ENCODE peak calls at places on chromosome 5, in ten cellular contexts. One of them, this sample, is unnamed.

GRCh38 chr5:157290156-157290980 is 24.4 kb downstream of the CYFIP2 start:
- DNase-seq in WTC11: no peak
- DNase-seq in neural crest cell: no peak
- DNase-seq in foreskin fibroblast: peak
- DNase-seq in AG09319: no peak
- DNase-seq in CD8-positive, alpha-beta T cell: no peak
- DNase-seq in IMR-90: peak
- DNase-seq in heart right ventricle: no peak
- DNase-seq in astrocyte: peak
- DNase-seq in uterus: no peak
- DNase-seq in this sample: no peak

GRCh38 chr5:64594601-64595518 is 89.0 kb downstream of the RGS7BP start:
- DNase-seq in WTC11: peak
- DNase-seq in neural crest cell: no peak
- DNase-seq in foreskin fibroblast: no peak
- DNase-seq in AG09319: no peak
- DNase-seq in CD8-positive, alpha-beta T cell: no peak
- DNase-seq in IMR-90: no peak
- DNase-seq in heart right ventricle: no peak
- DNase-seq in astrocyte: no peak
- DNase-seq in uterus: no peak
- DNase-seq in this sample: no peak

GRCh38 chr5:54924487-54924886 is 60.9 kb downstream of the ESM1 start:
- DNase-seq in WTC11: no peak
- DNase-seq in neural crest cell: no peak
- DNase-seq in foreskin fibroblast: no peak
- DNase-seq in AG09319: no peak
- DNase-seq in CD8-positive, alpha-beta T cell: no peak
- DNase-seq in IMR-90: no peak
- DNase-seq in heart right ventricle: no peak
- DNase-seq in astrocyte: no peak
- DNase-seq in uterus: no peak
- DNase-seq in this sample: no peak

GRCh38 chr5:159049844-159050318 is 49.8 kb downstream of the EBF1 start:
- DNase-seq in WTC11: no peak
- DNase-seq in neural crest cell: no peak
- DNase-seq in foreskin fibroblast: peak
- DNase-seq in AG09319: no peak
- DNase-seq in CD8-positive, alpha-beta T cell: no peak
- DNase-seq in IMR-90: peak
- DNase-seq in heart right ventricle: no peak
- DNase-seq in astrocyte: peak
- DNase-seq in uterus: peak
- DNase-seq in this sample: no peak

GRCh38 chr5:67059747-67060490 is 136.7 kb downstream of the CD180 start:
- DNase-seq in WTC11: no peak
- DNase-seq in neural crest cell: no peak
- DNase-seq in foreskin fibroblast: peak
- DNase-seq in AG09319: no peak
- DNase-seq in CD8-positive, alpha-beta T cell: no peak
- DNase-seq in IMR-90: peak
- DNase-seq in heart right ventricle: no peak
- DNase-seq in astrocyte: peak
- DNase-seq in uterus: no peak
- DNase-seq in this sample: no peak

GRCh38 chr5:119435436-119436132 is 16.7 kb upstream of the HSD17B4 start:
- DNase-seq in WTC11: peak
- DNase-seq in neural crest cell: peak
- DNase-seq in foreskin fibroblast: peak
- DNase-seq in AG09319: no peak
- DNase-seq in CD8-positive, alpha-beta T cell: peak
- DNase-seq in IMR-90: peak
- DNase-seq in heart right ventricle: peak
- DNase-seq in astrocyte: peak
- DNase-seq in uterus: peak
- DNase-seq in this sample: no peak

GRCh38 chr5:66113160-66113559 is 30.9 kb upstream of the SREK1 start:
- DNase-seq in WTC11: no peak
- DNase-seq in neural crest cell: no peak
- DNase-seq in foreskin fibroblast: peak
- DNase-seq in AG09319: no peak
- DNase-seq in CD8-positive, alpha-beta T cell: no peak
- DNase-seq in IMR-90: peak
- DNase-seq in heart right ventricle: no peak
- DNase-seq in astrocyte: peak
- DNase-seq in uterus: no peak
- DNase-seq in this sample: no peak

GRCh38 chr5:44665101-44665701 is 143.5 kb upstream of the MRPS30 start:
- DNase-seq in WTC11: no peak
- DNase-seq in neural crest cell: no peak
- DNase-seq in foreskin fibroblast: peak
- DNase-seq in AG09319: peak
- DNase-seq in CD8-positive, alpha-beta T cell: no peak
- DNase-seq in IMR-90: no peak
- DNase-seq in heart right ventricle: no peak
- DNase-seq in astrocyte: peak
- DNase-seq in uterus: no peak
- DNase-seq in this sample: no peak

GRCh38 chr5:138833726-138834480 is 41.2 kb downstream of the LRRTM2 start:
- DNase-seq in WTC11: no peak
- DNase-seq in neural crest cell: no peak
- DNase-seq in foreskin fibroblast: no peak
- DNase-seq in AG09319: no peak
- DNase-seq in CD8-positive, alpha-beta T cell: no peak
- DNase-seq in IMR-90: no peak
- DNase-seq in heart right ventricle: no peak
- DNase-seq in astrocyte: no peak
- DNase-seq in uterus: no peak
- DNase-seq in this sample: no peak

GRCh38 chr5:141664733-141665461 is 13.7 kb upstream of the FCHSD1 start:
- DNase-seq in WTC11: peak
- DNase-seq in neural crest cell: peak
- DNase-seq in foreskin fibroblast: peak
- DNase-seq in AG09319: no peak
- DNase-seq in CD8-positive, alpha-beta T cell: peak
- DNase-seq in IMR-90: peak
- DNase-seq in heart right ventricle: peak
- DNase-seq in astrocyte: peak
- DNase-seq in uterus: peak
- DNase-seq in this sample: peak

GRCh38 chr5:17308326-17309065 is 91.1 kb downstream of the BASP1 start:
- DNase-seq in WTC11: no peak
- DNase-seq in neural crest cell: no peak
- DNase-seq in foreskin fibroblast: no peak
- DNase-seq in AG09319: no peak
- DNase-seq in CD8-positive, alpha-beta T cell: no peak
- DNase-seq in IMR-90: no peak
- DNase-seq in heart right ventricle: no peak
- DNase-seq in astrocyte: no peak
- DNase-seq in uterus: no peak
- DNase-seq in this sample: no peak

GRCh38 chr5:132669455-132669820 is 4.4 kb upstream of the IL4 start:
- DNase-seq in WTC11: no peak
- DNase-seq in neural crest cell: no peak
- DNase-seq in foreskin fibroblast: no peak
- DNase-seq in AG09319: no peak
- DNase-seq in CD8-positive, alpha-beta T cell: no peak
- DNase-seq in IMR-90: no peak
- DNase-seq in heart right ventricle: no peak
- DNase-seq in astrocyte: no peak
- DNase-seq in uterus: no peak
- DNase-seq in this sample: no peak

GRCh38 chr5:171454549-171454948 is 35.1 kb downstream of the FGF18 start:
- DNase-seq in WTC11: no peak
- DNase-seq in neural crest cell: no peak
- DNase-seq in foreskin fibroblast: no peak
- DNase-seq in AG09319: no peak
- DNase-seq in CD8-positive, alpha-beta T cell: no peak
- DNase-seq in IMR-90: no peak
- DNase-seq in heart right ventricle: no peak
- DNase-seq in astrocyte: no peak
- DNase-seq in uterus: no peak
- DNase-seq in this sample: no peak

GRCh38 chr5:159316519-159317383 is 13.5 kb downstream of the IL12B start:
- DNase-seq in WTC11: peak
- DNase-seq in neural crest cell: peak
- DNase-seq in foreskin fibroblast: peak
- DNase-seq in AG09319: no peak
- DNase-seq in CD8-positive, alpha-beta T cell: peak
- DNase-seq in IMR-90: peak
- DNase-seq in heart right ventricle: no peak
- DNase-seq in astrocyte: peak
- DNase-seq in uterus: no peak
- DNase-seq in this sample: no peak

GRCh38 chr5:142873831-142874230 is 103.7 kb downstream of the ARHGAP26 start:
- DNase-seq in WTC11: no peak
- DNase-seq in neural crest cell: no peak
- DNase-seq in foreskin fibroblast: no peak
- DNase-seq in AG09319: no peak
- DNase-seq in CD8-positive, alpha-beta T cell: no peak
- DNase-seq in IMR-90: no peak
- DNase-seq in heart right ventricle: no peak
- DNase-seq in astrocyte: no peak
- DNase-seq in uterus: no peak
- DNase-seq in this sample: no peak

GRCh38 chr5:83035373-83036170 is 41.6 kb downstream of the TMEM167A start:
- DNase-seq in WTC11: no peak
- DNase-seq in neural crest cell: no peak
- DNase-seq in foreskin fibroblast: no peak
- DNase-seq in AG09319: no peak
- DNase-seq in CD8-positive, alpha-beta T cell: no peak
- DNase-seq in IMR-90: no peak
- DNase-seq in heart right ventricle: peak
- DNase-seq in astrocyte: no peak
- DNase-seq in uterus: no peak
- DNase-seq in this sample: no peak

GRCh38 chr5:110108520-110108919 is 418.8 kb downstream of the MAN2A1 start:
- DNase-seq in WTC11: no peak
- DNase-seq in neural crest cell: no peak
- DNase-seq in foreskin fibroblast: no peak
- DNase-seq in AG09319: no peak
- DNase-seq in CD8-positive, alpha-beta T cell: no peak
- DNase-seq in IMR-90: no peak
- DNase-seq in heart right ventricle: no peak
- DNase-seq in astrocyte: no peak
- DNase-seq in uterus: no peak
- DNase-seq in this sample: no peak
- TF ChIP-seq CTCF in WTC11: no peak
- TF ChIP-seq CTCF in neural crest cell: no peak
- TF ChIP-seq CTCF in foreskin fibroblast: no peak
- TF ChIP-seq CTCF in AG09319: no peak
- TF ChIP-seq CTCF in CD8-positive, alpha-beta T cell: no peak
- TF ChIP-seq CTCF in IMR-90: no peak
- TF ChIP-seq CTCF in heart right ventricle: no peak
- TF ChIP-seq CTCF in astrocyte: no peak
- TF ChIP-seq CTCF in uterus: no peak
- TF ChIP-seq CTCF in this sample: no peak

DNA sequence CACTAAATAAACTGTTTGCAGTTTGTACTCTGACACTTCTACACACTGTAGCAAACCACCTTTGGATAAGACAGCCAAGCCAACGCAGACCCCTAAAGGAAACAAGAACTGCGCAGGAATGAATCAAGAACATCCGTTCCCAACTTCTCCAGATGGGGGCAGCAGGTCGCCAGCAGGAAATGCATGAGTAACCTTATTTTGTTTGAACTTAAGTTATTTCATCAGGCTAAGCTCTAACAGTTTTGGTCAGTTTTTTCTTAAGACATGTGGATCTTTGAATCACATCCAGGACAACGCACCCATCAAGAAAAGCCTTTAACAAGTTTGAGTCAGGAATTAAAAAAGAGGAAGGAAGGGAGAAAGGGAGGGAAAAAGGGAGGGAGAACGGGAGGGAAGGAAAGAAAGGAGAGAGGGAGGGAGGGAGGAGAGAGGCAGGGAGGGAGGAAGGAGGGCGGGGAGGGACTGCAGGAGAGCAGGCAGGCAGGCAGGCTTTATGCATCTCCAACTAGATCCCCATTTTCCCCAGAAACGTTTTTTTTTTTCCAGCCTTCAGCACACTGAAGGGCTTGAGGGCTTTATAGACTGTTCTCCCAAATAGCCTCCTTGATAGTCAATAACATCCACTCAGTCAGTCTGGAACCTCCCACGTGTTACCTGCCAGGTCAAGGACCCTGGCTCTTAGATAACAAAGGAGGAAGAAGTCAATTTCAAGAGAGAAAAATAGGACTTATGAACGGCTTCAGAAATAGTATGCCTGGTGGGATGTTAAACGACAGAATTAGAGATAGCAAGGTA is 22.2 kb downstream of the BHMT start:
- DNase-seq in WTC11: peak
- DNase-seq in neural crest cell: peak
- DNase-seq in foreskin fibroblast: peak
- DNase-seq in AG09319: peak
- DNase-seq in CD8-positive, alpha-beta T cell: peak
- DNase-seq in IMR-90: peak
- DNase-seq in heart right ventricle: peak
- DNase-seq in astrocyte: peak
- DNase-seq in uterus: peak
- DNase-seq in this sample: peak
- TF ChIP-seq CTCF in WTC11: peak
- TF ChIP-seq CTCF in neural crest cell: peak
- TF ChIP-seq CTCF in foreskin fibroblast: peak
- TF ChIP-seq CTCF in AG09319: peak
- TF ChIP-seq CTCF in CD8-positive, alpha-beta T cell: peak
- TF ChIP-seq CTCF in IMR-90: peak
- TF ChIP-seq CTCF in heart right ventricle: peak
- TF ChIP-seq CTCF in astrocyte: peak
- TF ChIP-seq CTCF in uterus: peak
- TF ChIP-seq CTCF in this sample: peak

DNA sequence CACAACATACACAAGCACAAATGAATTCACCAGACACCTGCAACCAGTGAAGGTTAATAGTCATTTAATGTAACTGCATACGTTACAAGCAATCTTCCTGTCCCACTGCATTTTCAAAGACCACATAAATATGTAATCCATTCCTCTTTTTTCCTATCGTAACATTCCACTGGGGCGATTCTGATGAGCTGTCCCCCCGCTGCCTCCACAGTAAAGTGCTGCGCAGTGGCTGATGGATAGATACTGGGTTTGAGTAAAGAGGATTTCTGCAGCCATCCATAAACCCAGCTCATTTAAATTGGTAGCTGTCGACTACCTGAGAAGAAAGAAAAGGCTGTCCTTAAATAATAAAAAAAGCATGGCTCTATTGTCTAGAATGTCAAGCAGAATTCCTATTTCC is 181.1 kb downstream of the SPOCK1 start:
- DNase-seq in WTC11: no peak
- DNase-seq in neural crest cell: no peak
- DNase-seq in foreskin fibroblast: no peak
- DNase-seq in AG09319: no peak
- DNase-seq in CD8-positive, alpha-beta T cell: no peak
- DNase-seq in IMR-90: no peak
- DNase-seq in heart right ventricle: no peak
- DNase-seq in astrocyte: no peak
- DNase-seq in uterus: no peak
- DNase-seq in this sample: no peak
- TF ChIP-seq CTCF in WTC11: no peak
- TF ChIP-seq CTCF in neural crest cell: no peak
- TF ChIP-seq CTCF in foreskin fibroblast: no peak
- TF ChIP-seq CTCF in AG09319: no peak
- TF ChIP-seq CTCF in CD8-positive, alpha-beta T cell: no peak
- TF ChIP-seq CTCF in IMR-90: no peak
- TF ChIP-seq CTCF in heart right ventricle: no peak
- TF ChIP-seq CTCF in astrocyte: no peak
- TF ChIP-seq CTCF in uterus: no peak
- TF ChIP-seq CTCF in this sample: no peak

GRCh38 chr5:124176692-124177091 is 569.7 kb downstream of the ZNF608 start:
- DNase-seq in WTC11: no peak
- DNase-seq in neural crest cell: no peak
- DNase-seq in foreskin fibroblast: no peak
- DNase-seq in AG09319: no peak
- DNase-seq in CD8-positive, alpha-beta T cell: no peak
- DNase-seq in IMR-90: no peak
- DNase-seq in heart right ventricle: no peak
- DNase-seq in astrocyte: no peak
- DNase-seq in uterus: no peak
- DNase-seq in this sample: no peak
- TF ChIP-seq CTCF in WTC11: no peak
- TF ChIP-seq CTCF in neural crest cell: no peak
- TF ChIP-seq CTCF in foreskin fibroblast: no peak
- TF ChIP-seq CTCF in AG09319: peak
- TF ChIP-seq CTCF in CD8-positive, alpha-beta T cell: no peak
- TF ChIP-seq CTCF in IMR-90: no peak
- TF ChIP-seq CTCF in heart right ventricle: no peak
- TF ChIP-seq CTCF in astrocyte: no peak
- TF ChIP-seq CTCF in uterus: no peak
- TF ChIP-seq CTCF in this sample: no peak